ENCODE peak calls at places on chromosome 5, in five cellular contexts. B, L, E, K and W are unnamed samples. For H3K4me1, the result is how much of the 10 kb centered on the place peaks cover.

GRCh38 chr5:94028001-94028400 is 286.6 kb upstream of the POU5F2 start:
- DNase-seq in B (no peak), L (no peak), E (no peak), K (no peak), W (peak)

GRCh38 chr5:41193462-41194166 is 19.7 kb downstream of the C6 start:
- DNase-seq in B (peak), L (peak), E (no peak), K (no peak), W (no peak)

GRCh38 chr5:180156141-180156540 is 52.9 kb downstream of the RASGEF1C start:
- DNase-seq in B (no peak), L (no peak), E (no peak), K (no peak), W (no peak)

GRCh38 chr5:154524846-154525245 is 46.8 kb upstream of the HAND1 start:
- DNase-seq in B (no peak), L (no peak), E (no peak), K (no peak), W (no peak)

GRCh38 chr5:119290161-119290569 is 65.7 kb upstream of the TNFAIP8 start:
- DNase-seq in B (no peak), L (no peak), E (no peak), K (no peak), W (no peak)

GRCh38 chr5:127723571-127723970 is 20.4 kb downstream of the CCDC192 start:
- DNase-seq in B (peak), L (no peak), E (no peak), K (no peak), W (no peak)

GRCh38 chr5:40223884-40224402 is 455.8 kb upstream of the PTGER4 start:
- DNase-seq in B (no peak), L (no peak), E (peak), K (no peak), W (peak)

GRCh38 chr5:93273176-93273575 is 307.8 kb downstream of the NR2F1-AS1 start:
- DNase-seq in B (no peak), L (no peak), E (peak), K (no peak), W (peak)

GRCh38 chr5:113050606-113051391 is 74.2 kb downstream of the DCP2 start:
- DNase-seq in B (no peak), L (no peak), E (peak), K (no peak), W (peak)

GRCh38 chr5:95900383-95900958 is 61.2 kb downstream of the ELL2 start:
- DNase-seq in B (peak), L (no peak), E (no peak), K (no peak), W (no peak)

GRCh38 chr5:58245479-58245845 is 214.4 kb downstream of the PLK2 start:
- DNase-seq in B (no peak), L (no peak), E (no peak), K (no peak), W (no peak)

GRCh38 chr5:3056901-3057300 is 305.4 kb upstream of the IRX2 start:
- DNase-seq in B (no peak), L (no peak), E (no peak), K (no peak), W (no peak)

GRCh38 chr5:15951550-15951949 is 228.0 kb downstream of the MARCHF11 start:
- DNase-seq in B (no peak), L (no peak), E (no peak), K (no peak), W (no peak)

GRCh38 chr5:133779828-133780475 is 167.6 kb upstream of the FSTL4 start:
- DNase-seq in B (peak), L (no peak), E (no peak), K (no peak), W (no peak)

GRCh38 chr5:68348447-68349222 is 133.1 kb downstream of the PIK3R1 start:
- DNase-seq in B (peak), L (no peak), E (no peak), K (no peak), W (no peak)

GRCh38 chr5:56763711-56764466 is 51.5 kb upstream of the MAP3K1 start:
- DNase-seq in B (no peak), L (no peak), E (peak), K (no peak), W (peak)

GRCh38 chr5:39461007-39461682 is 36.4 kb upstream of the DAB2 start:
- DNase-seq in B (peak), L (no peak), E (no peak), K (no peak), W (no peak)

GRCh38 chr5:31047007-31047406 is 146.5 kb upstream of the CDH6 start:
- DNase-seq in B (no peak), L (no peak), E (no peak), K (no peak), W (no peak)

GRCh38 chr5:147204576-147204975 is 30.2 kb upstream of the STK32A start:
- DNase-seq in B (no peak), L (no peak), E (no peak), K (no peak), W (no peak)

DNA sequence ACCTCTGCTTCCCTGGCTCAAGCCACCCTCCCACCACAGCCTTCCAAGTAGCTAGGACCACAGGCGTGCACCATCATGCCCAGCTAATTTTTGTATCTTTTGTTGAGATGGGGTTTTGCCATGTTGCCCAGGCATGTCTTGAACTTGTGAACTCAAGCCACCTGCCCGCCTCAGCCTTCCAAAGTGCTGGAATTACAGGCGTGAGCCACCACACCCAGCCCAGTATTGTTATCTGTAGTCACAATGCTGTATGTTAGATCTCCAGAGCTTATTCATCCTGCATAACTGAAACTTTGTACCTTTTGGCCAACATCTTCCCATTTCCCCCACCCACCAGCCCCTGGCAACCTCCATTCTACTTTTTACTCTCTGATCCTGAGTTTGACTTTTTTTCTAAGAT is 37.4 kb downstream of the CREBRF start:
- DNase-seq in B (no peak), L (no peak), E (peak), K (no peak), W (peak)
- H3K4me1 ChIP-seq in B (under half), L (under half), E (under half), K (under half), W (under half)

GRCh38 chr5:310941-311434 is 10.5 kb upstream of the AHRR start:
- DNase-seq in B (no peak), L (no peak), E (no peak), K (no peak), W (no peak)

GRCh38 chr5:307306-307705 is 14.2 kb upstream of the AHRR start:
- DNase-seq in B (no peak), L (no peak), E (no peak), K (no peak), W (no peak)

GRCh38 chr5:310516-310915 is 11.0 kb upstream of the AHRR start:
- DNase-seq in B (no peak), L (no peak), E (no peak), K (no peak), W (no peak)

GRCh38 chr5:307794-308579 is 13.5 kb upstream of the AHRR start:
- DNase-seq in B (no peak), L (no peak), E (no peak), K (no peak), W (no peak)

GRCh38 chr5:308672-309271 is 12.7 kb upstream of the AHRR start:
- DNase-seq in B (no peak), L (no peak), E (no peak), K (no peak), W (no peak)
- TF ChIP-seq CTCF in B (no peak), L (no peak), E (peak), K (peak), W (peak)

GRCh38 chr5:132465095-132465707 is 25.4 kb downstream of the IRF1 start:
- DNase-seq in B (no peak), L (no peak), E (no peak), K (no peak), W (no peak)
- H3K4me1 ChIP-seq in B (under half), L (under half), E (under half), K (under half), W (under half)

GRCh38 chr5:77560677-77561263 is 68.7 kb upstream of the WDR41 start:
- DNase-seq in B (no peak), L (no peak), E (peak), K (peak), W (peak)
- TF ChIP-seq CTCF in B (peak), L (no peak), E (peak), K (peak), W (peak)

DNA sequence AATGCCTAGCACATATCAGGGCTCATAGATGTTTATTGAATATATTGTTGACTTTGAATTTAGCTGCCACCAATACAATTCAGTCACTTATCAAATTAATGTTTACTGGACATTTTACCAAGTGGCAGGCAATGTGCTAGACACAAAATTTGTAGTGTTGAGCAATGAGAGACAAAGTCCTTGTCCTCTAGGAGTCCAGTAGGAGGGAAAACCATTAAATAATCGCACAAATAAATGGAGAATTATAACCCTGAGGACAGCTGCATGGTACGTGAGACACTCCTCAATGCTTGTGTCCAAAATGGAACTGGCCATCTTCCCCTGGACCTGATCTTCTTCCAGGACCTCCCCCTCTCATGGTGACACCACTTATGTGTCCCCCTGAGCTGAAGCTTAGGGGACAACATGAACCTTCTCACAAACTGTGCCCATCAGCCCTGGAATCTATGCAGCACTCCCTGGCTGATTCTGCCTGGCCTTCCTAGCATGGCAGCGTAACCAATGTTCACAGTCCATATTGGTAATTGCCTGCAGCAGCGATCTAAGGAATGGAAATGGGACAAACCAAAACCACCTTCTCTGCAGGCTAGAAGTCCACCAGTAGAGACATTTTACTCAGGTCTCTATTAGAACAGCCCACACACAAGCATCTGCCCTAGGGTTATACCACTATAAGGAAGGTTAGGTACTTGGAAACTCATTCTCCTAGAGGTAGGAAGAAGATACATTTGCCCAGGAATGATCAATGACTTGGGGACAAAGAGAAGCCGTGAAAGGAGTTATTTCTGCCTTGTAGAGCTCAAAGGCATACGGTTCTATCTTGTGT is 75.5 kb downstream of the FGF1 start:
- DNase-seq in B (no peak), L (no peak), E (no peak), K (no peak), W (no peak)
- H3K4me1 ChIP-seq in B (under half), L (under half), E (under half), K (under half), W (under half)